ENCODE peak calls at places on chromosome 6, in six cellular contexts. P, C, D, F, E and Z are unnamed samples.

GRCh38 chr6:161088676-161089328 is 97.2 kb downstream of the MAP3K4 start:
- DNase-seq in P (no peak), D (peak), E (peak), F (no peak), C (no peak), Z (no peak)

GRCh38 chr6:107655245-107655644 is 165.3 kb downstream of the SOBP start:
- DNase-seq in C (no peak), E (no peak), D (no peak), F (no peak), P (no peak), Z (no peak)

GRCh38 chr6:46011241-46012085 is 4.2 kb downstream of the CLIC5 start:
- DNase-seq in P (no peak), D (no peak), F (no peak), C (no peak), E (no peak), Z (no peak)

GRCh38 chr6:21438237-21438985 is 155.1 kb upstream of the SOX4 start:
- DNase-seq in C (no peak), P (peak), E (no peak), F (no peak), D (no peak), Z (no peak)

GRCh38 chr6:148968636-148969270 is 221.9 kb downstream of the UST start:
- DNase-seq in F (no peak), P (no peak), D (peak), C (no peak), E (peak), Z (no peak)

GRCh38 chr6:30810813-30811329 is 66.5 kb upstream of the IER3 start:
- DNase-seq in E (no peak), C (no peak), P (peak), D (no peak), F (no peak), Z (no peak)

GRCh38 chr6:37657117-37657886 is 40.4 kb downstream of the MDGA1 start:
- DNase-seq in D (peak), C (no peak), E (peak), P (peak), F (peak), Z (no peak)

GRCh38 chr6:53793318-53793975 is 1.4 kb upstream of the LRRC1 start:
- DNase-seq in P (peak), E (peak), D (peak), C (peak), F (peak), Z (peak)

GRCh38 chr6:36360241-36361054 is 23.8 kb upstream of the BNIP5 start:
- DNase-seq in C (peak), P (peak), D (peak), E (peak), F (peak), Z (peak)

GRCh38 chr6:34462561-34462971 is 3.3 kb upstream of the PACSIN1 start:
- DNase-seq in F (peak), E (peak), P (peak), C (no peak), D (no peak), Z (peak)

GRCh38 chr6:111689946-111690345 is 84.3 kb upstream of the TRAF3IP2 start:
- DNase-seq in P (no peak), E (no peak), C (no peak), F (no peak), D (no peak), Z (no peak)

GRCh38 chr6:41424370-41425058 is 89.1 kb downstream of the NCR2 start:
- DNase-seq in D (peak), P (peak), C (peak), E (peak), F (peak), Z (peak)

GRCh38 chr6:137744877-137745276 is 122.2 kb upstream of the TNFAIP3 start:
- DNase-seq in E (no peak), P (no peak), C (no peak), F (no peak), D (no peak), Z (no peak)

DNA sequence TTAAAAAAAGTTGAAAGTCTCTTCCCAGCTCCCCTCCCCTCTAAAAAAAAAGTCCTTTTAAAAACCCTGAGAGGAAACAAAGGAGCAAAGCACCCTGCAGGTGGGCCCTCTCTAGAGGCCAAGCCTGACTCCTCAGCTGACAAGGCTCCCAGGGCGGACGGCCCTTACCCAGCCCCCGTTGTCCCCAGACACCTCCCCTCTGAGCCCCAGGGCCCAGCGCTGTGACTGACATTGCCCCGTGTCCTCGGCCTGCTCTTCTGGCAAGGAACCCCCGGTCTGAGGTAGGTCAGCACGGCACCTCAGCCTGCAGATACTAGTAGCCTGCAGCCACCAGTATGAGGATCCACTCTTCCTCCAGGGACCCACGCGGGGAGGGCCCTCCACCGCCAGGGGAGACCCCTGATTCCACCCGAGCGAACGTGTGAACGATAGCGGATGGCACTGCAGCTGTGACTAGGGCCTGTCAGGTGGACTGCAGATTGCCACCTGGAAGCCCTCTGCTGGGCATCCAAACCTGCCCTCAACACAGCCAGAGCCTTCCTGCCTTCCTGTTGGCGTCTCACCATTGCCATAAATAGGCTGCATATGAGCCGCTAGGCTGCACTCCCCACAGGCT is 34.2 kb downstream of the FOXC1 start:
- DNase-seq in P (no peak), C (no peak), E (no peak), D (no peak), F (no peak), Z (no peak)
- TF ChIP-seq CTCF in P (no peak), C (no peak), E (no peak), D (no peak), F (no peak), Z (no peak)

GRCh38 chr6:142843344-142843743 is 101.6 kb downstream of the HIVEP2 start:
- DNase-seq in E (no peak), F (no peak), P (no peak), D (no peak), C (no peak), Z (no peak)

GRCh38 chr6:142845624-142846458 is 99.1 kb downstream of the HIVEP2 start:
- DNase-seq in P (peak), E (peak), D (peak), F (peak), C (no peak), Z (peak)

GRCh38 chr6:142845143-142845571 is 99.8 kb downstream of the HIVEP2 start:
- DNase-seq in P (peak), D (no peak), F (no peak), C (no peak), E (peak), Z (peak)

GRCh38 chr6:142842423-142843261 is 102.3 kb downstream of the HIVEP2 start:
- DNase-seq in D (peak), P (peak), E (peak), C (peak), F (no peak), Z (peak)

GRCh38 chr6:142844065-142844755 is 100.8 kb downstream of the HIVEP2 start:
- DNase-seq in F (no peak), P (peak), D (peak), C (no peak), E (peak), Z (no peak)
- H3K4me3 ChIP-seq in F (no peak), P (peak), D (no peak), C (peak), E (no peak), Z (no peak)

GRCh38 chr6:169213814-169214520 is 39.7 kb downstream of the THBS2 start:
- DNase-seq in P (no peak), F (no peak), D (no peak), C (no peak), E (no peak), Z (no peak)

GRCh38 chr6:169211881-169212280 is 41.8 kb downstream of the THBS2 start:
- DNase-seq in F (no peak), E (no peak), D (no peak), P (no peak), C (no peak), Z (no peak)

GRCh38 chr6:169212436-169212835 is 41.2 kb downstream of the THBS2 start:
- DNase-seq in C (no peak), E (peak), F (no peak), P (no peak), D (no peak), Z (peak)

GRCh38 chr6:169215201-169215661 is 38.4 kb downstream of the THBS2 start:
- DNase-seq in C (no peak), F (peak), E (peak), D (peak), P (no peak), Z (peak)

GRCh38 chr6:169212897-169213813 is 40.5 kb downstream of the THBS2 start:
- DNase-seq in F (peak), D (peak), P (peak), E (peak), C (peak), Z (peak)
- TF ChIP-seq CTCF in F (peak), D (peak), P (peak), E (peak), C (peak), Z (peak)

GRCh38 chr6:26468829-26469228 is 11.1 kb downstream of the BTN2A1 start:
- DNase-seq in F (no peak), P (no peak), E (no peak), D (no peak), C (no peak), Z (no peak)
- H3K4me3 ChIP-seq in F (no peak), P (no peak), E (no peak), D (no peak), C (no peak), Z (no peak)

GRCh38 chr6:132671295-132671694 is 12.3 kb upstream of the TAAR1 start:
- DNase-seq in C (no peak), F (no peak), P (no peak), D (no peak), E (no peak), Z (no peak)

GRCh38 chr6:132673376-132674094 is 14.6 kb upstream of the TAAR1 start:
- DNase-seq in E (peak), P (no peak), C (no peak), D (no peak), F (no peak), Z (no peak)

GRCh38 chr6:132675002-132675401 is 16.0 kb upstream of the TAAR1 start:
- DNase-seq in P (no peak), E (no peak), D (no peak), C (no peak), F (no peak), Z (no peak)

GRCh38 chr6:132666118-132666517 is 7.1 kb upstream of the TAAR1 start:
- DNase-seq in F (no peak), E (no peak), P (no peak), C (no peak), D (no peak), Z (no peak)

DNA sequence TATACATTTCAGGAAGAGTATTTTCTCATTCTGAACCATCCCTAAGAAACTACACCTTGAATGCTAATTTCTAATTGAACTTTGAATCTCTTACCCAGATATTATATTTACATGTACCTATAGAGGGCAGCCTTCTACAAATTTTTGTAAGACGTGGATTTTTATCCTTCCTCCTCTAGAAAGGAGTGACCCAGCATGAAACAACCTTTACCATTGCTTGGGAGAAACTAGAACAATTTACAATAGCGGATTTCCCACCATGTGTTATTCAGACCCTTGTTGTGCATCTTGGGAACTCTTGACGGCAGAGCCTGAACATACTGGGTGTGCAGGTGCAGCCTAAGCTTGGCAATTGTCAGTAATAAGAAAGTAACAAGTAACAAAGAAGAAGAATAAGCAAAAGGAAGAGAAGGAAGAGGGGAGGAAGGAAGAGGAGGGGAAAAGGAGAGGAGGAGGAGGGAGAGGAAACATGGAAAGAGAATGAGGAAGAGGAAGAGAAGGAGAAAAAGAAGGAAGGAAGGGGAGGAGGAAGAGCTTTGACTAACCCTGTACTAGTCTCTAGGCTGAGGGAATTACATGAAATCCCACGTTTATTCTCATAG is 10.8 kb upstream of the TAAR1 start:
- DNase-seq in D (peak), P (peak), F (peak), E (peak), C (peak), Z (peak)
- TF ChIP-seq CTCF in D (peak), P (peak), F (peak), E (peak), C (peak), Z (peak)